ENCODE peak calls at places on chromosomes 5 and 9, in ten cellular contexts. U is Caki2; W is Calu3; T is activated CD4-positive, alpha-beta T cell treated with anti-CD3 and anti-CD28 coated beads for 24 hours; F is NCI-H774; V is AG09319; L is AG08395; E is GDM1; M is suprapubic skin; N is effector memory CD4-positive, alpha-beta T cell. Y is an unnamed sample.

GRCh38 chr5:169610606-169611005 is 26.5 kb upstream of the DOCK2 start:
- DNase-seq in M (no peak), N (no peak), T (no peak), E (no peak), U (no peak), W (no peak), L (no peak), F (no peak), V (no peak), Y (no peak)

GRCh38 chr9:113573303-113573958 is 109.9 kb downstream of the RGS3 start:
- DNase-seq in N (no peak), E (no peak), T (no peak), U (no peak), V (no peak), M (peak; percentile 43), F (no peak), W (no peak), L (no peak), Y (no peak)

GRCh38 chr9:10268500-10269485 is 344.0 kb downstream of the PTPRD start:
- DNase-seq in U (no peak), V (no peak), E (peak; percentile 12), N (no peak), M (no peak), W (peak; percentile 28), L (no peak), F (peak; percentile 79), T (no peak), Y (peak; percentile 62)

GRCh38 chr9:92406506-92406905 is 2.1 kb upstream of the OGN start:
- DNase-seq in T (no peak), F (no peak), M (no peak), U (no peak), N (peak; percentile 16), L (no peak), W (no peak), V (no peak), E (peak; percentile 73), Y (no peak)

GRCh38 chr9:87707805-87708500 is 18.0 kb upstream of the CTSL start:
- DNase-seq in N (no peak), L (no peak), E (no peak), U (no peak), V (no peak), T (no peak), F (no peak), M (no peak), W (no peak), Y (no peak)

GRCh38 chr5:134281081-134281480 is 55.2 kb upstream of the PPP2CA start:
- DNase-seq in M (no peak), W (no peak), E (no peak), T (no peak), U (no peak), N (no peak), V (no peak), L (no peak), F (no peak), Y (no peak)

GRCh38 chr5:135553688-135554462 is 18.1 kb upstream of the NEUROG1 start:
- DNase-seq in W (peak; percentile 73), N (no peak), T (no peak), L (peak; percentile 64), M (no peak), F (peak; percentile 20), E (no peak), U (peak; percentile 22), V (no peak), Y (peak; percentile 59)

GRCh38 chr5:3590967-3591900 is 4.4 kb upstream of the IRX1 start:
- DNase-seq in T (no peak), V (no peak), M (no peak), N (no peak), L (peak; percentile 38), U (no peak), E (no peak), W (no peak), F (no peak), Y (no peak)

GRCh38 chr5:83562207-83562606 is 90.7 kb downstream of the VCAN start:
- DNase-seq in U (no peak), T (no peak), W (no peak), L (no peak), E (no peak), N (no peak), F (no peak), V (no peak), M (no peak), Y (no peak)

GRCh38 chr5:74963407-74963806 is 89.0 kb downstream of the GCNT4 start:
- DNase-seq in T (no peak), U (no peak), V (no peak), N (no peak), L (no peak), M (no peak), W (no peak), E (no peak), F (no peak), Y (no peak)

GRCh38 chr5:169538935-169539334 is 44.6 kb upstream of the SPDL1 start:
- DNase-seq in U (no peak), W (no peak), N (no peak), F (no peak), V (no peak), L (no peak), T (no peak), E (no peak), M (no peak), Y (no peak)

GRCh38 chr5:93578813-93579560 is 2.0 kb downstream of the NR2F1-AS1 start:
- DNase-seq in N (no peak), M (no peak), W (peak; percentile 28), T (no peak), V (no peak), U (no peak), L (no peak), F (no peak), E (no peak), Y (no peak)

GRCh38 chr5:89327621-89328020 is 444.6 kb upstream of the MEF2C start:
- DNase-seq in N (no peak), U (no peak), L (no peak), F (no peak), W (no peak), T (no peak), E (no peak), M (no peak), V (no peak), Y (no peak)

GRCh38 chr9:107856633-107857032 is 367.1 kb upstream of the KLF4 start:
- DNase-seq in V (no peak), L (no peak), U (no peak), M (no peak), W (no peak), N (no peak), E (no peak), T (no peak), F (no peak), Y (no peak)

Y was measured in NCI-H345.